ENCODE peak calls at places on chromosomes 1 and 21, in nine cellular contexts. S is tibial nerve, V is aorta, B is SK-N-SH, W is stomach, Z is K562, T is hepatocyte, H is heart right ventricle, P is pancreas. D is an unnamed sample.

GRCh38 chr1:212467843-212468482 is 35.2 kb downstream of the NENF start:
- DNase-seq in V (peak), H (no peak), P (no peak), Z (peak), W (no peak), T (no peak), B (no peak), S (no peak), D (no peak)

GRCh38 chr1:170581041-170581440 is 49.1 kb downstream of the GORAB start:
- DNase-seq in T (no peak), V (no peak), S (no peak), H (peak), W (no peak), P (no peak), B (no peak), Z (no peak), D (no peak)

GRCh38 chr1:201216395-201217085 is 25.9 kb downstream of the IGFN1 start:
- DNase-seq in Z (no peak), P (no peak), S (no peak), B (no peak), H (no peak), W (no peak), T (no peak), V (no peak), D (no peak)

GRCh38 chr1:58848818-58849411 is 65.1 kb upstream of the JUN start:
- DNase-seq in Z (peak), V (peak), H (peak), P (peak), W (peak), S (no peak), T (peak), B (peak), D (no peak)

GRCh38 chr1:39195166-39196111 is 9.1 kb upstream of the MACF1 start:
- DNase-seq in S (no peak), T (no peak), B (no peak), H (no peak), W (no peak), P (no peak), V (no peak), Z (no peak), D (no peak)

GRCh38 chr1:214747050-214747615 is 144.1 kb downstream of the CENPF start:
- DNase-seq in B (no peak), S (no peak), Z (no peak), T (no peak), W (no peak), H (no peak), V (no peak), P (no peak), D (no peak)

GRCh38 chr1:117171900-117172501 is 38.7 kb downstream of the VTCN1 start:
- DNase-seq in B (no peak), S (peak), W (peak), P (peak), T (no peak), H (peak), Z (no peak), V (no peak), D (peak)

GRCh38 chr1:33147997-33148314 is 33.9 kb downstream of the TRIM62 start:
- DNase-seq in V (no peak), Z (peak), H (no peak), S (no peak), T (no peak), B (peak), W (no peak), P (no peak), D (no peak)

GRCh38 chr21:46161180-46161799 is 5.9 kb upstream of the FTCD start:
- DNase-seq in V (peak), B (peak), Z (no peak), W (peak), H (no peak), S (peak), P (peak), T (no peak), D (no peak)

GRCh38 chr1:67544921-67545320 is 114.7 kb upstream of the SERBP1 start:
- DNase-seq in B (no peak), S (no peak), H (no peak), P (no peak), T (no peak), V (no peak), Z (no peak), W (no peak), D (no peak)

GRCh38 chr21:32599146-32599925 is 12.8 kb downstream of the CFAP298 start:
- DNase-seq in H (no peak), S (no peak), B (no peak), P (no peak), Z (no peak), T (no peak), W (no peak), V (no peak), D (no peak)

GRCh38 chr21:45029968-45030636 is 44.3 kb upstream of the ADARB1 start:
- DNase-seq in V (no peak), P (no peak), S (peak), T (peak), Z (no peak), W (no peak), B (peak), H (no peak), D (no peak)

GRCh38 chr21:42624095-42624830 is 29.2 kb upstream of the PDE9A start:
- DNase-seq in B (no peak), P (no peak), H (no peak), S (no peak), W (no peak), V (peak), T (peak), Z (no peak), D (no peak)
- H3K27ac ChIP-seq in B (no peak), P (no peak), H (no peak), S (peak), W (no peak), V (no peak), T (peak), Z (no peak), D (no peak)

DNA sequence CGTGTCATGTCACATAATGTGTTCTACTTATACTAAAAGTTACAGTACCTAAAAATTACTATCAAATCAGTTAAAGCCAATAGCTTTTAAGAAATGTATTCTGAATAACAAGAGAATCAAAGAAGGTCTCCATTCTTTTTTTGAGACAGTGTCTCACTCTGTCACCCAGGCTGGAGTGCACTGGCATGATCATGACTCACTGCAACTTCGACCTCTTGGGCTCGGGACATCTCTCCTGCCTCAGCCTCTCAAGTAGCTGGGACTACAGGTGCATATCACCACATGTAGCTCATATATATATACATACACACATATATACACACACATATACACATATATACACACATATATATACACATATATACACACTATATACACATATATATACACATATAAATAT is 20.1 kb downstream of the COP1 start:
- DNase-seq in S (no peak), Z (no peak), B (no peak), P (no peak), H (no peak), T (no peak), W (no peak), V (no peak), D (no peak)
- H3K27ac ChIP-seq in S (no peak), Z (no peak), B (no peak), P (no peak), H (no peak), T (no peak), W (no peak), V (no peak), D (no peak)

DNA sequence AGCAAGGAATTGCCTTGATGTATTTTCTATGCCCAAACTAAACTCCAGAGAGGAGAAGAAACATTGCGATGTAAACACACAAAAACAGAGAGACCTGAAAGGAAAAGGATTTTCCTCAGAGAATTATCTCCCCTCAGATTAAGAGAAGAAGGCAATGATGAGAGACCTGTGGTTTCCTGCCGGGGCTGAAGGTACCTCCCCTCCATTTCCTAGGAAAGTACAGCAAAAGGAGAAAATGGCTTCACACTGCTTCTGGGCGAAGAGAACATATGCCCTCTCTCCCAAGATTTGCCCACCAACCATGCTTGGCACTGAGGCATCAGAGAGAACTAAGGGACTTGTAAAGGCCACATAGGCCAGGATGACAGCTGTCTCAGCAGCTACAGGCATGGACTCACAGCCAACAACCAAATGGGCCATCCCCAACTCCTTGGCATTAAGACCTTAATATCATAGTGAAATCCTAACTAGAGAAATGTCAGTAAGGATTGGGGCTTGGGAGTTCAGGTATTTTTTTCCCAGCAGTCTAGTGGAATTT is 523.0 kb downstream of the PTPRC start:
- DNase-seq in W (no peak), S (no peak), H (no peak), P (no peak), Z (no peak), V (no peak), T (no peak), B (no peak), D (no peak)
- H3K27ac ChIP-seq in W (no peak), S (no peak), H (no peak), P (no peak), Z (no peak), V (no peak), T (no peak), B (no peak), D (no peak)

DNA sequence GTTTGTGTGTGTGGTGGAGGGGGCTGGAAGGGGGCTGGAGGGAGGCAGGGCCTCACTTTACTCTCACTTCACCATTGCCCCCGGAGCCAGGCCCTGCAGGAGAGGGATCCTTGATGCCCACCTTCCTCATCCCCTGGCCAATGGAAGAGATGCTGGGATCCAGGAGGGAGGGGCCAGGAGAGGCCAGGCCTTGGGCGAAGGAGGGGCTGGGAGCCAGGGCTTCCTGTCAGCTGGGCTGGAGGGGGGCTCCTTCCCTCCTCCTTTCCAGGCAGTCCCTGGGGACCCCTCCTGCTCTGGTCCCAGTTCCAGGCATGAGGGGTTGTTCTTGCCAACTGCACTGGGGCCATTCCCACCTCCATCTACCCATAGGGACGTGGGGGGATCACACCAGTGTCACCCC is 5.7 kb downstream of the AHDC1 start:
- DNase-seq in T (no peak), V (peak), S (no peak), Z (no peak), P (no peak), H (peak), B (peak), W (no peak), D (no peak)
- H3K27ac ChIP-seq in T (peak), V (no peak), S (peak), Z (no peak), P (no peak), H (peak), B (peak), W (peak), D (no peak)

GRCh38 chr1:53123462-53124129 is 18.8 kb downstream of the SLC1A7 start:
- DNase-seq in P (no peak), Z (no peak), V (peak), H (peak), B (no peak), T (no peak), W (no peak), S (peak), D (peak)
- H3K27ac ChIP-seq in P (no peak), Z (no peak), V (no peak), H (peak), B (no peak), T (peak), W (peak), S (peak), D (peak)

GRCh38 chr21:20265704-20266368 is 732.4 kb upstream of the NCAM2 start:
- DNase-seq in Z (no peak), B (no peak), P (no peak), H (no peak), W (no peak), T (no peak), S (no peak), V (no peak), D (no peak)
- H3K27ac ChIP-seq in Z (peak), B (no peak), P (no peak), H (no peak), W (no peak), T (no peak), S (no peak), V (no peak), D (no peak)

GRCh38 chr1:80059940-80060339 is 1053.4 kb upstream of the ADGRL4 start:
- DNase-seq in Z (no peak), W (no peak), V (no peak), T (no peak), B (no peak), H (no peak), S (no peak), P (no peak), D (no peak)
- H3K27ac ChIP-seq in Z (no peak), W (no peak), V (no peak), T (no peak), B (no peak), H (no peak), S (no peak), P (no peak), D (no peak)

GRCh38 chr1:48493031-48493430 is 21.0 kb upstream of the SPATA6 start:
- DNase-seq in V (no peak), P (no peak), T (no peak), Z (no peak), S (no peak), B (no peak), H (no peak), W (no peak), D (no peak)

GRCh38 chr1:48495911-48496310 is 23.9 kb upstream of the SPATA6 start:
- DNase-seq in P (no peak), W (no peak), T (no peak), V (no peak), Z (no peak), S (no peak), H (no peak), B (no peak), D (no peak)

GRCh38 chr1:48495166-48495565 is 23.2 kb upstream of the SPATA6 start:
- DNase-seq in W (no peak), T (no peak), P (no peak), V (no peak), S (no peak), B (no peak), Z (no peak), H (no peak), D (no peak)

GRCh38 chr1:48492392-48492791 is 20.4 kb upstream of the SPATA6 start:
- DNase-seq in P (no peak), B (no peak), V (no peak), T (no peak), Z (no peak), H (peak), S (no peak), W (no peak), D (no peak)

DNA sequence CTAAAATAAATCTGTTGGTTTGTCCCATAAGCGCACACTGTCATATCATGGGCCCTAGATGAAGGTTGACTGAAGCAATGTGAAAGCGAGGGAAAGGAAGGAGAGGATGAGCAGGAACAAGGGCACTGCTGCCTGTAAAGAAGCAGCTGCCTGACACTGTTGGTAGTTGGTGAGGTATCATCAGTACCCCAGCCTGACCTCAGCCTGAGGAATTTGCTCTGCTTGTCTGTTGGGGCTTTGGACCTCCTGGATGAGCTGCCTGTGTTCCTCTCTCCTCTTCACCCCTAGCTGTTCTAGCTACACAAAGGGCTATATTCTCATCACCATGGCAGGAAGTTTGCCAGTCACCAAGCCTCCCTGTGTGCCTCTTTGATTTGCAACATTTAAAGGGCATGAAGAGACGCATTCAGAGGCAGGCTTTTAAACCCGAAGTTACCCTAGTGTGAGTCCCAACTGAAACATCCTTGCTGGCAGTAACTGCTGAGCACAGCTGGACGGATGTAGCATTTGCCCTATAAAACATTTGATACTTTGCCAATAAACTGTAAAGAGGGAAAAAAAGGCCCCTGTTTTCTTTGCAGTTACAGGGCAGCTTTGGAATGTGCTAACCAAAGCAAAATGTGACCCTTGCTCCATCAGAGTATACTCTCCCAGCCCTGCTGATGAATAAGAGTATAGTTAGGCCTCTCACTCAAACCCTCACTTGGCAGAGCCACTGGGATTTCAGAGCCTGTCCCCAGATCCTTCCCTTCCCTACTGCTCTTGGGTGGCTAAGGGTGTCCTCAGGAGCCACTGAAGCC is 22.2 kb upstream of the SPATA6 start:
- DNase-seq in S (no peak), H (no peak), P (no peak), Z (no peak), T (peak), W (no peak), V (no peak), B (no peak), D (no peak)
- H3K27ac ChIP-seq in S (peak), H (no peak), P (no peak), Z (no peak), T (peak), W (peak), V (no peak), B (no peak), D (peak)

D was measured in lower lobe of right lung.